ENCODE peak calls at places on chromosome 2, in ten cellular contexts. F is mesendoderm, E is IMR-90, N is neuronal stem cell, V is GM23248, D is SK-N-SH, T is trophoblast cell, M is H1, J is keratinocyte, G is fibroblast of lung. O is an unnamed sample. For H3K36me3, the result is how much of the 10 kb centered on the place peaks cover.

GRCh38 chr2:221567231-221567760 is 4.8 kb downstream of the EPHA4 start:
- DNase-seq in F (no peak), E (no peak), N (no peak), V (no peak), D (no peak), T (no peak), M (no peak), J (no peak), G (no peak), O (peak)

GRCh38 chr2:36395866-36396265 is 40.3 kb downstream of the CRIM1 start:
- DNase-seq in F (no peak), E (no peak), N (no peak), V (no peak), D (no peak), T (no peak), M (no peak), J (no peak), G (no peak), O (no peak)

GRCh38 chr2:39867268-39867667 is 88.2 kb upstream of the THUMPD2 start:
- DNase-seq in F (peak), E (no peak), N (no peak), V (no peak), D (no peak), T (no peak), M (no peak), J (no peak), G (no peak), O (no peak)

GRCh38 chr2:99900589-99900988 is 241.8 kb downstream of the AFF3 start:
- DNase-seq in F (no peak), E (no peak), N (no peak), V (no peak), D (no peak), T (no peak), M (no peak), J (no peak), G (no peak), O (no peak)

GRCh38 chr2:212919238-212919637 is 232.2 kb downstream of the IKZF2 start:
- DNase-seq in F (peak), E (no peak), N (no peak), V (no peak), D (no peak), T (no peak), M (no peak), J (no peak), G (no peak), O (no peak)

GRCh38 chr2:149800624-149801220 is 213.1 kb upstream of the MMADHC start:
- DNase-seq in F (peak), E (peak), N (peak), V (no peak), D (no peak), T (no peak), M (no peak), J (no peak), G (no peak), O (peak)

GRCh38 chr2:62137431-62137830 is 58.5 kb upstream of the B3GNT2 start:
- DNase-seq in F (peak), E (peak), N (no peak), V (no peak), D (no peak), T (peak), M (no peak), J (no peak), G (no peak), O (no peak)

GRCh38 chr2:97691166-97691565 is 21.7 kb downstream of the C2orf92 start:
- DNase-seq in F (peak), E (no peak), N (no peak), V (no peak), D (no peak), T (no peak), M (peak), J (no peak), G (no peak), O (peak)

GRCh38 chr2:239041062-239041461 is 193.2 kb downstream of the TWIST2 start:
- DNase-seq in F (no peak), E (no peak), N (no peak), V (no peak), D (no peak), T (no peak), M (no peak), J (no peak), G (no peak), O (no peak)

GRCh38 chr2:68429311-68429826 is 37.7 kb downstream of the FBXO48 start:
- DNase-seq in F (no peak), E (no peak), N (no peak), V (no peak), D (no peak), T (no peak), M (no peak), J (no peak), G (peak), O (no peak)

GRCh38 chr2:156083707-156084494 is 248.6 kb downstream of the NR4A2 start:
- DNase-seq in F (peak), E (no peak), N (no peak), V (peak), D (no peak), T (no peak), M (no peak), J (no peak), G (no peak), O (no peak)

GRCh38 chr2:14587119-14587518 is 45.4 kb upstream of the LRATD1 start:
- DNase-seq in F (no peak), E (peak), N (no peak), V (peak), D (no peak), T (peak), M (no peak), J (peak), G (no peak), O (no peak)

GRCh38 chr2:39728941-39729351 is 50.1 kb downstream of the THUMPD2 start:
- DNase-seq in F (peak), E (peak), N (no peak), V (peak), D (peak), T (peak), M (peak), J (no peak), G (peak), O (peak)

GRCh38 chr2:127581050-127581345 is 45.5 kb downstream of the MYO7B start:
- DNase-seq in F (no peak), E (no peak), N (no peak), V (no peak), D (no peak), T (no peak), M (peak), J (no peak), G (no peak), O (no peak)

GRCh38 chr2:164015328-164016123 is 279.7 kb upstream of the FIGN start:
- DNase-seq in F (no peak), E (no peak), N (no peak), V (peak), D (no peak), T (no peak), M (no peak), J (no peak), G (no peak), O (peak)

GRCh38 chr2:186347472-186347871 is 138.6 kb upstream of the ZC3H15 start:
- DNase-seq in F (no peak), E (peak), N (no peak), V (peak), D (peak), T (no peak), M (no peak), J (no peak), G (no peak), O (no peak)

GRCh38 chr2:17879913-17880274 is 1.4 kb downstream of the KCNS3 start:
- DNase-seq in F (peak), E (no peak), N (no peak), V (no peak), D (no peak), T (no peak), M (no peak), J (no peak), G (no peak), O (no peak)

GRCh38 chr2:185291035-185291647 is 447.5 kb upstream of the FSIP2 start:
- DNase-seq in F (peak), E (peak), N (peak), V (peak), D (no peak), T (peak), M (peak), J (no peak), G (peak), O (peak)

GRCh38 chr2:86023366-86023712 is 82.3 kb downstream of the POLR1A start:
- DNase-seq in F (no peak), E (no peak), N (no peak), V (no peak), D (no peak), T (no peak), M (no peak), J (no peak), G (no peak), O (no peak)

GRCh38 chr2:86021396-86022378 is 84.0 kb downstream of the POLR1A start:
- DNase-seq in F (no peak), E (no peak), N (no peak), V (peak), D (no peak), T (no peak), M (no peak), J (no peak), G (no peak), O (no peak)

GRCh38 chr2:86025229-86025820 is 80.4 kb downstream of the POLR1A start:
- DNase-seq in F (no peak), E (no peak), N (no peak), V (peak), D (no peak), T (no peak), M (no peak), J (no peak), G (peak), O (no peak)

GRCh38 chr2:86020984-86021383 is 84.7 kb downstream of the POLR1A start:
- DNase-seq in F (no peak), E (peak), N (no peak), V (peak), D (no peak), T (no peak), M (no peak), J (no peak), G (peak), O (no peak)

DNA sequence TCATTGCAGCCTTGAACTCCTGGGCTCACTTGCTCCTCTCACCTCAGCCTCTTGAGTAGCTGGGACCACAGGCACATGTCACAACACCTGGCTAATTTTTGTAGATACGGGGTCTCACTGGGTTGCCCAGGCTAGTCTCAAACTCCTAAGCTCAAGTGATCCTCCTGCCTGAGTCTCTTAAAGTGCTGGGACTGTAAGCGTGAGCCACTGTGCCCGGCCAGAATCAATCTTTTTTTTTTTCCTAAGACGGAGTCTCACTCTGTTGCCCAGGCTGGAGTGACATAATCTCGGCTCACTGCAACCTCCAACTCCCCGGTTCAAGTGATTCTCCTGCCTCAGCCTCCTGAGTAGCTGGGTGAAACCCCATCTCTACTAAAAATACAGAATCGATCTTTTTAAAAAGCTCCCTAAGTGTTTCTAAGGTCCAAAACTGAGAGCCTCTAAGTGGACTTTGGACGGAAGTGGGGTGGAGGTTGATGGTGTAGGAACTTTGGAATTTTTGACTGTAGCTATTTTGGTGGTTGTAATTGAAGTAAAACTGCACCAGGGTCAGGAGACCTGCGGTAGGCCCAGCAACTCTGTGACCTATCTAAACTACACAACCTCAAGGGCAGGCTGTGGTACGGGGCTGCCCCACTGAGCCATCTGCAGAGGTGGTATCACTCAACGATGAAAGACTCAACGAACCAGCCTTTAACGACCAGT is 82.9 kb downstream of the POLR1A start:
- DNase-seq in F (no peak), E (no peak), N (no peak), V (no peak), D (no peak), T (no peak), M (no peak), J (no peak), G (no peak), O (no peak)
- H3K4me2 ChIP-seq in F (no peak), E (no peak), N (no peak), V (no peak), D (no peak), T (no peak), M (no peak), J (no peak), G (no peak), O (no peak)

DNA sequence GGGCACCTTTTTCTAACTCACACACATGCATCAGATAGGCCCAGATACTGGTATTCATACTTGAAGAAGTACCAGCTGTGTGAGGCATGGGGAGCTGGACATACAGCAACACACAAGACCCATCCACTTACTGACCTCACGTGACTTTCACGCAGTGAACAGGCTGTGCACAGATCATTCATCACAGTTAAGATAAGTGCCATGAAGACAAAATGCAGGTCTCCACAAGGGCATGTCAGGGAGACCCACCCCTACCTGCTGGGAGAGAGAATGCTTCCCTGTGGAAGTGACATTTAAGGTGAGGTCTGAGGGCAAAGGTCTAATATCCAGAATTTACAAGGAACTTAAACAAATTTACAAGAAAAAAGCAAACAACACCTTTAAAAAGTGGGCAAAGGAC is 38.5 kb downstream of the SP110 start:
- DNase-seq in F (no peak), E (no peak), N (no peak), V (no peak), D (no peak), T (no peak), M (no peak), J (no peak), G (no peak), O (no peak)
- H3K36me3 ChIP-seq in F (under half), E (under half), N (under half), V (under half), D (under half), T (under half), M (under half), J (under half), G (under half), O (under half)

DNA sequence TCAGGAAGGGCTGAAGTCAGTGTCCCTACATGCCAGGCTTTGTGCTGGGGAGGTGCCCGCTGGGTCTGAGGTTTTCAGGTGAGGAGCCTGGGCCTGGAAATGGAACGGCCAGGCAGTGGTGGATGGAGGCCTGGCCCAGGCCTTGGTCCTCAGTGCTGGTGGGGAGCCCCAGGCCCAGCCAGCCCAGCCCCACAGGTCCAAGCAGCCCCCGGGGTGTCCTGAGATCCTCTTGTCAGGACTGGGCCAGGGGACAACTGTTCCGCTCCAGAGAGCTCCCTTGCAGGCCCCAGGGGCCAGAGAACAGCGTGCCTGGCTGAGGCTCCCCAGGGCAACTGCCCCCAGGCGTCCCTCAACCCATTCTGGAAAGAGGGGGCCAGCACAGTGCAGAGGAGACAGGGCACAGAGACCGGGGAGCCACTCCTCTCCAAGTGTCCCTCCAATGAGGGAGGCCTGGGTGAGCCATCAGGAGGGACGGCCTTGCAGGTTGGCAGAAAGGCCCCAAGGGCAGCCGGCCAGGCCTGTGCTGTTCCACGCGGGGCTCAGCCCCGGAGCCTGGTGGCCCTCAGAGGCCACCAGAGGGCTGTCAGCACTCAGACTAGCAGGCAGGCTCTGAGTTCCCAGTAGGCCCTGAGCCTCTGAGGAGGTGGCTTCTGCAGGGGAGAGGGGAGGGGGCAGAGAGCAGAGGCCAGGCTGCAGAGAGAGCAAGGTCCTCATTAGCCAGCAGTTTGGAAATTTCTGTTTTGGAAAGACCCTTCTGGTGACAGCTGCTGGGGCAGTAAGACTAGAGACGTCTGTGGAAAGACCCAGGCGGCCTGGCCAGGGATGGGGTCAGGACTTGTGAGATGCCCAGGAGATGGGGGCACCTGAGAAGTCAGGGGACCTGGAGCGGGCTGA is 29.4 kb upstream of the SNED1 start:
- DNase-seq in F (peak), E (no peak), N (no peak), V (no peak), D (peak), T (no peak), M (no peak), J (no peak), G (no peak), O (peak)
- H3K9ac ChIP-seq in F (no peak), E (no peak), N (no peak), V (no peak), D (no peak), T (no peak), M (no peak), J (no peak), G (no peak), O (no peak)

DNA sequence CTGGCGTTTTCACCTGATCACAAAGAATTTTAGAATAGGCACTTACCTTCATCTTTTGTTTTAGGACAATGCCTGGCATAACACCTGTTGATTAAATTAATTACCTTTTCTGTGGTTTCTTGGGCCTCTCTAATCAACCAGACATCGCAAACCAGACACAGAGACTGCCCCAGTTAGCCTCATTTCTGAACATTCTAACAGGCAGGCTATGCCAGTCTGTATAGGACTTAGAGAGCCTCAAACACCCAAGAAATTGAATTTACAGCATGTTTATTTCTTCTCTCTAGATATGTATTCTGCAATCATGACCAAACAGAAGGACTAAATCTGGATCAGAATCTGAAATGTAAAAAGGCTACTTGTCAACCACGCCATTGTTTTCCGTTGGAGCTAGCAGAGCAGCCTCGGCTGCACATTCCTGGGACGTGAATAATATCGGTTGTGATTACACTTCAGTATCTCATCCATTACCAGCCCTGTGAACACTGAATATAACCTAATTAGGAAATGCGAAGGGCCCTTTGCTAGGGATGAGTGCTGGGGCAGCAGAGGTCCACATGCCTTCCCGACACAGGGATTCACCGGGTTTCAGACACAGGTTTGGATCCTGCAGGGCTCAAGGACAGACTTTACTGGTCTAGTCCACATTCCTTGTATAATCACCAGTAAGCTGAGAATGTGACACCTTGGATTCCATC is 17.5 kb upstream of the CDC42EP3 start:
- DNase-seq in F (peak), E (peak), N (no peak), V (no peak), D (no peak), T (peak), M (no peak), J (no peak), G (peak), O (no peak)
- H3K4me2 ChIP-seq in F (no peak), E (peak), N (no peak), V (no peak), D (peak), T (peak), M (no peak), J (peak), G (no peak), O (no peak)

GRCh38 chr2:26364669-26365068 is 18.1 kb upstream of the ADGRF3 start:
- DNase-seq in F (no peak), E (no peak), N (no peak), V (no peak), D (no peak), T (no peak), M (no peak), J (no peak), G (no peak), O (no peak)
- H3K36me3 ChIP-seq in F (under half), E (under half), N (half or more), V (under half), D (under half), T (under half), M (under half), J (under half), G (under half), O (under half)

GRCh38 chr2:96533292-96534073 is 3.1 kb upstream of the ARID5A start:
- DNase-seq in F (no peak), E (peak), N (no peak), V (peak), D (no peak), T (peak), M (no peak), J (no peak), G (peak), O (no peak)
- H3K9ac ChIP-seq in F (no peak), E (no peak), N (peak), V (peak), D (no peak), T (no peak), M (no peak), J (peak), G (no peak), O (no peak)

GRCh38 chr2:112630268-112630667 is 15.5 kb upstream of the SLC20A1 start:
- DNase-seq in F (no peak), E (no peak), N (no peak), V (no peak), D (no peak), T (peak), M (no peak), J (no peak), G (no peak), O (peak)
- H3K4me2 ChIP-seq in F (no peak), E (no peak), N (no peak), V (peak), D (peak), T (no peak), M (no peak), J (no peak), G (no peak), O (peak)

O was measured in neural progenitor cell.